ENCODE peak calls at places on chromosomes 12 and 14, in five cellular contexts. One of them, this sample, is unnamed.

GRCh38 chr12:69024413-69024812 is 91.4 kb upstream of the CPM start:
- DNase-seq in amniotic epithelial cell: peak; percentile 68
- DNase-seq in naive thymus-derived CD8-positive, alpha-beta T cell: no peak
- DNase-seq in neural progenitor cell: no peak
- DNase-seq in foreskin keratinocyte: peak; percentile 82
- DNase-seq in this sample: no peak

GRCh38 chr12:47067176-47067575 is 12.2 kb upstream of the PCED1B start:
- DNase-seq in amniotic epithelial cell: no peak
- DNase-seq in naive thymus-derived CD8-positive, alpha-beta T cell: no peak
- DNase-seq in neural progenitor cell: no peak
- DNase-seq in foreskin keratinocyte: no peak
- DNase-seq in this sample: no peak

GRCh38 chr12:87642245-87642644 is 387.0 kb downstream of the C12orf50 start:
- DNase-seq in amniotic epithelial cell: no peak
- DNase-seq in naive thymus-derived CD8-positive, alpha-beta T cell: no peak
- DNase-seq in neural progenitor cell: peak; percentile 25
- DNase-seq in foreskin keratinocyte: no peak
- DNase-seq in this sample: no peak

GRCh38 chr12:76890407-76891143 is 11.8 kb upstream of the CSRP2 start:
- DNase-seq in amniotic epithelial cell: no peak
- DNase-seq in naive thymus-derived CD8-positive, alpha-beta T cell: no peak
- DNase-seq in neural progenitor cell: no peak
- DNase-seq in foreskin keratinocyte: peak; percentile 54
- DNase-seq in this sample: no peak

GRCh38 chr12:92987362-92987761 is 58.3 kb upstream of the EEA1 start:
- DNase-seq in amniotic epithelial cell: peak; percentile 82
- DNase-seq in naive thymus-derived CD8-positive, alpha-beta T cell: no peak
- DNase-seq in neural progenitor cell: peak; percentile 74
- DNase-seq in foreskin keratinocyte: peak; percentile 37
- DNase-seq in this sample: peak; percentile 46

GRCh38 chr14:103549361-103550311 is 12.8 kb downstream of the BAG5 start:
- DNase-seq in amniotic epithelial cell: no peak
- DNase-seq in naive thymus-derived CD8-positive, alpha-beta T cell: no peak
- DNase-seq in neural progenitor cell: no peak
- DNase-seq in foreskin keratinocyte: no peak
- DNase-seq in this sample: no peak

GRCh38 chr12:39628836-39629235 is 9.2 kb upstream of the ABCD2 start:
- DNase-seq in amniotic epithelial cell: no peak
- DNase-seq in naive thymus-derived CD8-positive, alpha-beta T cell: no peak
- DNase-seq in neural progenitor cell: no peak
- DNase-seq in foreskin keratinocyte: no peak
- DNase-seq in this sample: no peak

GRCh38 chr12:116048886-116049285 is 228.6 kb downstream of the MED13L start:
- DNase-seq in amniotic epithelial cell: no peak
- DNase-seq in naive thymus-derived CD8-positive, alpha-beta T cell: no peak
- DNase-seq in neural progenitor cell: no peak
- DNase-seq in foreskin keratinocyte: no peak
- DNase-seq in this sample: no peak

GRCh38 chr12:127416796-127417195 is 850.2 kb upstream of the TMEM132C start:
- DNase-seq in amniotic epithelial cell: no peak
- DNase-seq in naive thymus-derived CD8-positive, alpha-beta T cell: no peak
- DNase-seq in neural progenitor cell: no peak
- DNase-seq in foreskin keratinocyte: no peak
- DNase-seq in this sample: no peak

GRCh38 chr14:73887116-73887490 is 444 bp downstream of the ZNF410 start:
- DNase-seq in amniotic epithelial cell: peak; percentile 37
- DNase-seq in naive thymus-derived CD8-positive, alpha-beta T cell: no peak
- DNase-seq in neural progenitor cell: no peak
- DNase-seq in foreskin keratinocyte: no peak
- DNase-seq in this sample: no peak

GRCh38 chr14:76490735-76491134 is 114.8 kb downstream of the ESRRB start:
- DNase-seq in amniotic epithelial cell: no peak
- DNase-seq in naive thymus-derived CD8-positive, alpha-beta T cell: no peak
- DNase-seq in neural progenitor cell: no peak
- DNase-seq in foreskin keratinocyte: no peak
- DNase-seq in this sample: no peak

GRCh38 chr14:38074091-38074490 is 133.6 kb upstream of the SSTR1 start:
- DNase-seq in amniotic epithelial cell: no peak
- DNase-seq in naive thymus-derived CD8-positive, alpha-beta T cell: no peak
- DNase-seq in neural progenitor cell: no peak
- DNase-seq in foreskin keratinocyte: no peak
- DNase-seq in this sample: no peak

GRCh38 chr12:24212496-24212895 is 263.0 kb upstream of the SOX5 start:
- DNase-seq in amniotic epithelial cell: no peak
- DNase-seq in naive thymus-derived CD8-positive, alpha-beta T cell: no peak
- DNase-seq in neural progenitor cell: no peak
- DNase-seq in foreskin keratinocyte: no peak
- DNase-seq in this sample: no peak

GRCh38 chr12:47551426-47551851 is 154.4 kb downstream of the RPAP3 start:
- DNase-seq in amniotic epithelial cell: peak; percentile 88
- DNase-seq in naive thymus-derived CD8-positive, alpha-beta T cell: no peak
- DNase-seq in neural progenitor cell: no peak
- DNase-seq in foreskin keratinocyte: peak; percentile 38
- DNase-seq in this sample: no peak

GRCh38 chr12:52181757-52182156 is 10.1 kb downstream of the KRT80 start:
- DNase-seq in amniotic epithelial cell: peak; percentile 71
- DNase-seq in naive thymus-derived CD8-positive, alpha-beta T cell: no peak
- DNase-seq in neural progenitor cell: peak; percentile 73
- DNase-seq in foreskin keratinocyte: no peak
- DNase-seq in this sample: no peak

GRCh38 chr14:77979666-77980351 is 179.9 kb downstream of the ADCK1 start:
- DNase-seq in amniotic epithelial cell: no peak
- DNase-seq in naive thymus-derived CD8-positive, alpha-beta T cell: no peak
- DNase-seq in neural progenitor cell: peak; percentile 64
- DNase-seq in foreskin keratinocyte: no peak
- DNase-seq in this sample: no peak

GRCh38 chr12:102010265-102010994 is 51.4 kb downstream of the WASHC3 start:
- DNase-seq in amniotic epithelial cell: no peak
- DNase-seq in naive thymus-derived CD8-positive, alpha-beta T cell: no peak
- DNase-seq in neural progenitor cell: no peak
- DNase-seq in foreskin keratinocyte: no peak
- DNase-seq in this sample: no peak

GRCh38 chr14:100669468-100669867 is 57.2 kb upstream of the DLK1 start:
- DNase-seq in amniotic epithelial cell: no peak
- DNase-seq in naive thymus-derived CD8-positive, alpha-beta T cell: no peak
- DNase-seq in neural progenitor cell: no peak
- DNase-seq in foreskin keratinocyte: no peak
- DNase-seq in this sample: no peak